ENCODE peak calls at places on chromosome 2, in five cellular contexts. One of them, this sample, is unnamed.

GRCh38 chr2:204545861-204546773 is 842 bp downstream of the PARD3B start:
- DNase-seq in WTC11: peak
- DNase-seq in CD4-positive, alpha-beta T cell: no peak
- DNase-seq in cardiac fibroblast: no peak
- DNase-seq in HL-60: no peak
- DNase-seq in this sample: peak

GRCh38 chr2:122643725-122644329 is 888.4 kb downstream of the TSN start:
- DNase-seq in CD4-positive, alpha-beta T cell: no peak
- DNase-seq in cardiac fibroblast: peak
- DNase-seq in WTC11: no peak
- DNase-seq in HL-60: peak
- DNase-seq in this sample: no peak

GRCh38 chr2:25853038-25853638 is 25.1 kb downstream of the ASXL2 start:
- DNase-seq in WTC11: no peak
- DNase-seq in cardiac fibroblast: no peak
- DNase-seq in HL-60: peak
- DNase-seq in CD4-positive, alpha-beta T cell: no peak
- DNase-seq in this sample: no peak

GRCh38 chr2:219398721-219399333 is 11.1 kb upstream of the DNPEP start:
- DNase-seq in WTC11: no peak
- DNase-seq in CD4-positive, alpha-beta T cell: no peak
- DNase-seq in cardiac fibroblast: no peak
- DNase-seq in HL-60: no peak
- DNase-seq in this sample: no peak

GRCh38 chr2:9768388-9768787 is 74.9 kb upstream of the TAF1B start:
- DNase-seq in HL-60: no peak
- DNase-seq in CD4-positive, alpha-beta T cell: no peak
- DNase-seq in cardiac fibroblast: no peak
- DNase-seq in WTC11: peak
- DNase-seq in this sample: no peak

GRCh38 chr2:2517399-2517798 is 186.3 kb upstream of the MYT1L start:
- DNase-seq in CD4-positive, alpha-beta T cell: no peak
- DNase-seq in HL-60: no peak
- DNase-seq in cardiac fibroblast: no peak
- DNase-seq in WTC11: no peak
- DNase-seq in this sample: no peak

GRCh38 chr2:133138693-133139092 is 429.6 kb downstream of the NCKAP5 start:
- DNase-seq in WTC11: peak
- DNase-seq in CD4-positive, alpha-beta T cell: no peak
- DNase-seq in cardiac fibroblast: no peak
- DNase-seq in HL-60: no peak
- DNase-seq in this sample: peak

GRCh38 chr2:209463226-209463625 is 39.4 kb downstream of the MAP2 start:
- DNase-seq in HL-60: no peak
- DNase-seq in WTC11: no peak
- DNase-seq in CD4-positive, alpha-beta T cell: no peak
- DNase-seq in cardiac fibroblast: peak
- DNase-seq in this sample: no peak

GRCh38 chr2:109516445-109517117 is 97.2 kb downstream of the SEPTIN10 start:
- DNase-seq in cardiac fibroblast: peak
- DNase-seq in HL-60: peak
- DNase-seq in CD4-positive, alpha-beta T cell: no peak
- DNase-seq in WTC11: peak
- DNase-seq in this sample: peak

GRCh38 chr2:1051075-1051474 is 100.4 kb downstream of the SNTG2 start:
- DNase-seq in cardiac fibroblast: peak
- DNase-seq in HL-60: no peak
- DNase-seq in CD4-positive, alpha-beta T cell: no peak
- DNase-seq in WTC11: no peak
- DNase-seq in this sample: no peak

GRCh38 chr2:72153026-72153791 is 5.5 kb upstream of the CYP26B1 start:
- DNase-seq in CD4-positive, alpha-beta T cell: no peak
- DNase-seq in WTC11: no peak
- DNase-seq in HL-60: no peak
- DNase-seq in cardiac fibroblast: no peak
- DNase-seq in this sample: no peak

GRCh38 chr2:60553992-60554648 is 666 bp upstream of the BCL11A start:
- DNase-seq in CD4-positive, alpha-beta T cell: no peak
- DNase-seq in cardiac fibroblast: no peak
- DNase-seq in HL-60: peak
- DNase-seq in WTC11: peak
- DNase-seq in this sample: peak

GRCh38 chr2:231359948-231360347 is 35.6 kb upstream of the B3GNT7 start:
- DNase-seq in HL-60: no peak
- DNase-seq in CD4-positive, alpha-beta T cell: no peak
- DNase-seq in cardiac fibroblast: no peak
- DNase-seq in WTC11: no peak
- DNase-seq in this sample: no peak

GRCh38 chr2:158042666-158043065 is 59.0 kb upstream of the UPP2 start:
- DNase-seq in cardiac fibroblast: no peak
- DNase-seq in CD4-positive, alpha-beta T cell: no peak
- DNase-seq in WTC11: no peak
- DNase-seq in HL-60: no peak
- DNase-seq in this sample: no peak

GRCh38 chr2:156935611-156936010 is 321.9 kb upstream of the GALNT5 start:
- DNase-seq in CD4-positive, alpha-beta T cell: no peak
- DNase-seq in HL-60: no peak
- DNase-seq in cardiac fibroblast: no peak
- DNase-seq in WTC11: no peak
- DNase-seq in this sample: peak

GRCh38 chr2:118881490-118882129 is 34.2 kb upstream of the EN1 start:
- DNase-seq in HL-60: peak
- DNase-seq in WTC11: peak
- DNase-seq in CD4-positive, alpha-beta T cell: peak
- DNase-seq in cardiac fibroblast: peak
- DNase-seq in this sample: peak
- TF ChIP-seq CTCF in HL-60: peak
- TF ChIP-seq CTCF in WTC11: peak
- TF ChIP-seq CTCF in CD4-positive, alpha-beta T cell: peak
- TF ChIP-seq CTCF in cardiac fibroblast: peak
- TF ChIP-seq CTCF in this sample: peak

DNA sequence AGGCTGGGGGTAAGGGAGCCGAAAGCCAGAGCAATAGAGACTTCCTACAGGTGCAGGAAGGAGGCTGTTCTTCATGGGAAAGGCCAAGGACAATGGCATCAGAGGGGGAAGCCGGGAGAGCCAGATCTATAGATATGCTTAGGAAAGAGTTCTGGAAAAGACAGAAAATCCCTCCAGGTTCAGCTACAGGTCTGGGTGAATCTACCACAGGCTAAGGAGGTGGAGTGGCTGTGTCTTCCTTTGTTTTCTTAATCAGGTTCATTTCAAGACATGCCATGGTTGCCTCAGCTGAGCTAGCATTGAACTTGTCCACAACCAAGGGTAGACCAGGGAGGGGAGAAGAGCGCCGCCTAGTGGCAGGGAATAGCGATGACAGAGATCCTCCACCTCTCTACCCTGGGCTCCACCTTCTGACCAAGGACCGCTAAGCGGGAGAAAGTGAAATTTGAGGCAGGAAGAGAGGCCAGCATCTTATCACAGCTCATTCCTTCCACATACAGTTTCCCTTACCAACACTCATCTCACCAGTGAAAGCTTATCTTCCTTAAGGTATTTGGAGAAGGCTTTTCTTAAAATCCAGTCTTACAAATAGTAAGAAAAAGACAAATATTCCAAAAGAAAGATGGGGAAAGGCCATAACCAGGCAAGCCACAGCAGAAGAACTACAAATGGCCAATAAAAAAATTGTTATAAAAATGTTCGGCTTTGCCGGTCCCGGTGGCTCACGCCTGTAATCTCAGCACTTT is 74.2 kb downstream of the VIT start:
- DNase-seq in CD4-positive, alpha-beta T cell: peak
- DNase-seq in HL-60: peak
- DNase-seq in WTC11: peak
- DNase-seq in cardiac fibroblast: peak
- DNase-seq in this sample: peak
- TF ChIP-seq CTCF in CD4-positive, alpha-beta T cell: peak
- TF ChIP-seq CTCF in HL-60: peak
- TF ChIP-seq CTCF in WTC11: peak
- TF ChIP-seq CTCF in cardiac fibroblast: peak
- TF ChIP-seq CTCF in this sample: peak

GRCh38 chr2:75053484-75054112 is 95.2 kb downstream of the POLE4 start:
- DNase-seq in HL-60: peak
- DNase-seq in WTC11: peak
- DNase-seq in CD4-positive, alpha-beta T cell: no peak
- DNase-seq in cardiac fibroblast: peak
- DNase-seq in this sample: peak
- TF ChIP-seq CTCF in HL-60: peak
- TF ChIP-seq CTCF in WTC11: peak
- TF ChIP-seq CTCF in CD4-positive, alpha-beta T cell: no peak
- TF ChIP-seq CTCF in cardiac fibroblast: peak
- TF ChIP-seq CTCF in this sample: peak

DNA sequence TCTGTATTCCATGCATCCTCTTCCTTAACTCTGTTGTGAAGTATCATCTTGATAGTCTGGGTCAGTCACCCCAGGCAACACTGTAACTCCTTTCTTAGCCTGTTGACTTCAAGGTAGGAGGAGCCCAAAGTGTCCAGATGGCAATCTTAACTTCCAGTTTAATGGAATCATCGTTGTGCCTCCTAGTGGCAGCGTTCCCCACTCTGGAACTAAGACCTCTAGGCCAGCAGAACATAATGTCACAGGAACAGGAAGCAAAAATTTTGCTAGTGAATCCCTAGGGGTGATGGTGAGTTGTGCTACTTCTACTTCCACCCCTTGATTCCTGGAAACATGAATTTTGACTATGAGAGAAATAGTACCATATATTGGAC is 11.7 kb downstream of the SGPP2 start:
- DNase-seq in CD4-positive, alpha-beta T cell: no peak
- DNase-seq in WTC11: peak
- DNase-seq in HL-60: no peak
- DNase-seq in cardiac fibroblast: no peak
- DNase-seq in this sample: no peak
- TF ChIP-seq CTCF in CD4-positive, alpha-beta T cell: no peak
- TF ChIP-seq CTCF in WTC11: no peak
- TF ChIP-seq CTCF in HL-60: no peak
- TF ChIP-seq CTCF in cardiac fibroblast: no peak
- TF ChIP-seq CTCF in this sample: no peak

This sample was measured in Calu3.